ENCODE peak calls at places on chromosome 12, in six cellular contexts. A is H9, P is IMR-90, E is neuronal stem cell, G is H1, X is trophoblast cell. Z is an unnamed sample.

GRCh38 chr12:17928708-17929366 is 161.2 kb downstream of the RERGL start:
- DNase-seq in A (no peak), G (no peak), E (no peak), P (peak; percentile 13), X (peak; percentile 67), Z (no peak)

GRCh38 chr12:53423597-53423996 is at the start of gene AMHR2:
- DNase-seq in P (no peak), X (no peak), G (no peak), E (no peak), A (no peak), Z (no peak)

GRCh38 chr12:112179936-112180335 is 54.6 kb downstream of the TRAFD1 start:
- DNase-seq in X (no peak), G (no peak), A (peak; percentile 63), P (no peak), E (no peak), Z (no peak)

GRCh38 chr12:119681953-119682352 is 14.0 kb downstream of the PRKAB1 start:
- DNase-seq in E (no peak), P (no peak), A (no peak), X (peak; percentile 3), G (no peak), Z (no peak)

GRCh38 chr12:29155079-29155478 is 6.0 kb downstream of the FAR2 start:
- DNase-seq in X (peak; percentile 56), E (no peak), G (no peak), P (no peak), A (no peak), Z (peak; percentile 40)

GRCh38 chr12:92561543-92561899 is 141.3 kb upstream of the PLEKHG7 start:
- DNase-seq in G (no peak), X (no peak), E (no peak), A (no peak), P (peak; percentile 91), Z (peak; percentile 75)

GRCh38 chr12:97048421-97049035 is 141.5 kb downstream of the NEDD1 start:
- DNase-seq in E (no peak), G (no peak), P (no peak), A (no peak), X (no peak), Z (no peak)

GRCh38 chr12:3743803-3744202 is 9.1 kb downstream of the CRACR2A start:
- DNase-seq in P (no peak), E (no peak), G (no peak), X (no peak), A (no peak), Z (no peak)

GRCh38 chr12:3035815-3036702 is 41.1 kb upstream of the TSPAN9 start:
- DNase-seq in E (no peak), A (no peak), X (no peak), G (no peak), P (peak; percentile 21), Z (no peak)

GRCh38 chr12:116551952-116552749 is 7.0 kb upstream of the MAP1LC3B2 start:
- DNase-seq in E (no peak), P (peak; percentile 86), A (no peak), X (peak; percentile 42), G (no peak), Z (peak; percentile 90)

GRCh38 chr12:126953365-126953889 is 1313.5 kb upstream of the TMEM132C start:
- DNase-seq in G (no peak), X (no peak), E (no peak), P (no peak), A (no peak), Z (no peak)

GRCh38 chr12:12726543-12727093 is 9.4 kb downstream of the CDKN1B start:
- DNase-seq in E (no peak), X (peak; percentile 45), G (no peak), P (peak; percentile 93), A (no peak), Z (peak; percentile 89)

GRCh38 chr12:14775652-14776020 is 27.6 kb downstream of the WBP11 start:
- DNase-seq in P (peak; percentile 73), A (no peak), G (no peak), X (peak; percentile 59), E (no peak), Z (peak; percentile 75)

GRCh38 chr12:14773685-14774073 is 29.6 kb downstream of the WBP11 start:
- DNase-seq in P (no peak), G (no peak), A (no peak), X (no peak), E (no peak), Z (no peak)

GRCh38 chr12:14774944-14775651 is 28.2 kb downstream of the WBP11 start:
- DNase-seq in P (peak; percentile 65), E (no peak), X (peak; percentile 60), G (peak; percentile 63), A (peak; percentile 55), Z (peak; percentile 76)

GRCh38 chr12:14772946-14773345 is 30.3 kb downstream of the WBP11 start:
- DNase-seq in A (no peak), G (no peak), P (no peak), E (no peak), X (no peak), Z (no peak)

DNA sequence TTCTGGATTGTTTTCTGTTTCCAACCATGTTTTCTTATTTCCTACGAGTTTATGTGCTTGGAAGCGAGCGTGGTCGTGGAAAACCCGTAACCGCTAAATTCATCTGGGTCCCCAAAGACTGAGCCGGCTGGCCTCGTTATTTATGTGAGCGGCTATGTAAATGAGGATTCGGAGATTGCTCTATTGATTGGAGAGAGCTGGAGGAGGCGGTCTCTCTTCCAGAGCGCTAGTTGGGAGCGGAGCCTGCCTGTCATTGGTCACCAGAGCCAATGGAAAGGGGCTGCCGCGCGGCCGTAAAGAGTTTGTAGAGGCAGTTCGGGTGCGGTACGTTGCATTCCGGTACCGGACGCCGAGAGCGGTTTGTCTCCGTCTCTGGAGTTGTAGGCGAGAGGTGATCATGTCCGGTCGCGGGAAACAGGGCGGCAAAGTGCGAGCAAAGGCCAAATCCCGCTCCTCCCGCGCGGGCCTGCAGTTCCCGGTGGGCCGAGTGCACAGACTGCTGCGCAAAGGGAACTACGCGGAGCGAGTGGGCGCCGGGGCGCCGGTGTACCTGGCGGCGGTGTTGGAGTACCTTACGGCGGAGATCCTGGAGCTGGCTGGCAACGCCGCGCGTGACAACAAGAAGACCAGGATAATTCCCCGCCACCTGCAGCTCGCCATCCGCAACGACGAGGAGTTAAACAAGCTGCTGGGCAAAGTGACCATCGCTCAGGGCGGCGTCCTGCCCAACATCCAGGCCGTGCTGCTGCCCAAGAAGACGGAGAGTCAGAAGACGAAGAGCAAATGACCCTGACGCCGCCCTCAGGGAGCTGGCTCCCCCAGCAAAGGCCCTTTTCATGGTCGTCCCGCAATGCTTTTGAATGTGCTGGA is 29.0 kb downstream of the WBP11 start:
- DNase-seq in X (peak; percentile 97), E (peak; percentile 87), P (peak; percentile 94), A (peak; percentile 98), G (peak; percentile 91), Z (peak; percentile 97)
- H4K91ac ChIP-seq in X (peak overlapping the region; percentile 30), E (no peak overlapping the region), P (peak overlapping the region; percentile 73), A (no peak overlapping the region), G (peak overlapping the region; percentile 70), Z (peak overlapping the region; percentile 80)

GRCh38 chr12:56255671-56256070 is 2.5 kb downstream of the ANKRD52 start:
- DNase-seq in G (no peak), E (no peak), A (no peak), P (no peak), X (no peak), Z (no peak)
- H4K91ac ChIP-seq in G (no peak overlapping the region), E (no peak overlapping the region), A (no peak overlapping the region), P (no peak overlapping the region), X (no peak overlapping the region), Z (no peak overlapping the region)

DNA sequence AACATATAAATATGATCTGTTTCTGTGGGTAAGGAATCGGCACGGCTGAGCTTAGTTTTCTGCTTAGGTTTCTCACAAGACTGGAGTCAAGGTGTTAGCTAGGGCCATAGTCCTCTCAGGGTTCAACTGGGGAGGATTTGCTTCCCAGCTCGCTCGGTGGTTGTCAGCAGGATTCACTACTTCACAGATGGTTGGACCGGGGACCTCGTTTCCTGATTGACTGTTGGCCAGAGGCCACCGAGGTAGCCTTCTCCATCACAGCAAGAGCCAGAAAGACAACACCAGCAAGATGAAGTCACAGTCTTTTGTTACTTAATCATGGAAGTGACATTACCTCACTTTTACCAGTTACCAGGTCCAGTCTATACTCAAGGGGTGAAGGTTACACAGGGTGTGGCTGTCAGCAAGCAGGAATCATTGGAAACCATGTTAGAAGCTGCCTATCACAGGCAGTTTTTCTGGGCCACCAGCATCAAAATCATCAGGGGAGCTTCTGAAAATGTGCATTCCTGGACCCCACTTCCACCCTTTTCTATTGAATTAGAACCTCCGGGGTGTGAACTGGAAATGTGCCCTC is 10.7 kb downstream of the COPS7A start:
- DNase-seq in G (no peak), P (no peak), X (no peak), E (no peak), A (no peak), Z (no peak)
- H4K91ac ChIP-seq in G (no peak overlapping the region), P (no peak overlapping the region), X (no peak overlapping the region), E (no peak overlapping the region), A (no peak overlapping the region), Z (no peak overlapping the region)

GRCh38 chr12:90098132-90098779 is 389.6 kb upstream of the ATP2B1 start:
- DNase-seq in X (no peak), A (no peak), P (no peak), E (no peak), G (no peak), Z (no peak)

GRCh38 chr12:90102957-90103652 is 394.5 kb upstream of the ATP2B1 start:
- DNase-seq in G (no peak), E (no peak), A (no peak), P (peak; percentile 53), X (peak; percentile 47), Z (peak; percentile 59)

GRCh38 chr12:90100619-90101018 is 392.0 kb upstream of the ATP2B1 start:
- DNase-seq in E (no peak), X (no peak), A (no peak), G (no peak), P (no peak), Z (no peak)

GRCh38 chr12:90099288-90099687 is 390.6 kb upstream of the ATP2B1 start:
- DNase-seq in G (no peak), A (no peak), X (no peak), P (peak; percentile 59), E (no peak), Z (no peak)
- H4K91ac ChIP-seq in G (no peak overlapping the region), A (no peak overlapping the region), X (no peak overlapping the region), P (no peak overlapping the region), E (no peak overlapping the region), Z (no peak overlapping the region)